ENCODE peak calls at places on chromosomes 11 and 22, in ten cellular contexts. F, U, O, N, E, Y, G, D, L and Q are unnamed samples.

GRCh38 chr11:100815787-100816330 is 128.8 kb downstream of the ARHGAP42 start:
- DNase-seq in U (no peak), G (no peak), L (no peak), E (no peak), D (no peak), F (no peak), N (no peak), O (no peak), Y (no peak), Q (no peak)

GRCh38 chr11:12066056-12066798 is 44.2 kb upstream of the MICAL2 start:
- DNase-seq in N (no peak), Y (peak), G (no peak), D (peak), O (no peak), U (no peak), E (no peak), F (no peak), L (no peak), Q (no peak)

GRCh38 chr11:7654094-7654742 is 19.1 kb downstream of the CYB5R2 start:
- DNase-seq in Y (no peak), U (no peak), O (no peak), F (no peak), E (no peak), D (no peak), L (no peak), G (no peak), N (no peak), Q (no peak)

GRCh38 chr22:38947321-38948112 is 9.9 kb upstream of the APOBEC3A start:
- DNase-seq in Y (no peak), D (peak), N (no peak), G (peak), L (no peak), E (no peak), O (no peak), F (no peak), U (no peak), Q (peak)

GRCh38 chr11:129143335-129143734 is 48.8 kb downstream of the ARHGAP32 start:
- DNase-seq in O (peak), G (peak), N (no peak), U (no peak), L (peak), Y (peak), F (peak), D (peak), E (peak), Q (no peak)

GRCh38 chr22:49005557-49005956 is 822.1 kb downstream of the BRD1 start:
- DNase-seq in Y (no peak), F (no peak), O (no peak), N (no peak), G (no peak), U (no peak), L (no peak), E (peak), D (no peak), Q (no peak)

GRCh38 chr11:11035331-11035730 is 177.5 kb upstream of the ZBED5 start:
- DNase-seq in Y (no peak), F (no peak), O (no peak), L (no peak), U (no peak), D (no peak), G (no peak), E (no peak), N (peak), Q (no peak)

GRCh38 chr22:17095538-17095937 is 10.7 kb downstream of the IL17RA start:
- DNase-seq in U (no peak), G (no peak), L (no peak), O (no peak), E (no peak), D (no peak), F (no peak), N (peak), Y (no peak), Q (no peak)

GRCh38 chr11:72231396-72232259 is 7.1 kb downstream of the INPPL1 start:
- DNase-seq in G (no peak), O (no peak), D (no peak), L (peak), Y (no peak), U (peak), N (no peak), F (no peak), E (no peak), Q (no peak)

GRCh38 chr11:126109941-126110731 is 47.5 kb upstream of the CDON start:
- DNase-seq in F (no peak), G (no peak), O (no peak), D (peak), N (no peak), U (no peak), L (no peak), E (no peak), Y (peak), Q (peak)

GRCh38 chr11:33452806-33453205 is 195.6 kb downstream of the HIPK3 start:
- DNase-seq in E (no peak), N (no peak), O (no peak), F (no peak), L (no peak), U (no peak), Y (peak), G (no peak), D (peak), Q (no peak)
- TF ChIP-seq CTCF in E (no peak), N (no peak), O (no peak), F (no peak), L (no peak), U (no peak), Y (no peak), G (no peak), D (no peak), Q (no peak)

GRCh38 chr11:115132829-115133228 is 371.4 kb downstream of the CADM1 start:
- DNase-seq in F (no peak), L (peak), E (no peak), O (peak), D (no peak), U (no peak), G (no peak), Y (no peak), N (no peak), Q (peak)
- TF ChIP-seq CTCF in F (no peak), L (peak), E (no peak), O (no peak), D (no peak), U (peak), G (peak), Y (no peak), N (no peak), Q (no peak)

GRCh38 chr11:114180301-114181055 is 115.7 kb upstream of the NNMT start:
- DNase-seq in Y (no peak), E (no peak), F (no peak), G (peak), N (peak), D (peak), O (peak), L (peak), U (no peak), Q (peak)
- TF ChIP-seq CTCF in Y (peak), E (peak), F (peak), G (peak), N (peak), D (peak), O (peak), L (peak), U (peak), Q (peak)

GRCh38 chr11:105022527-105022926 is 441 bp downstream of the CASP5 start:
- DNase-seq in G (no peak), F (no peak), Y (no peak), U (no peak), D (no peak), N (no peak), E (no peak), O (no peak), L (no peak), Q (no peak)
- TF ChIP-seq CTCF in G (no peak), F (no peak), Y (no peak), U (no peak), D (no peak), N (no peak), E (no peak), O (no peak), L (no peak), Q (no peak)